ENCODE peak calls at places on chromosome X, in nine cellular contexts. C is OCI-LY7, S is GM23338, W is HCT116, V is PC-3, F is neural progenitor cell, P is hepatocyte, X is GM23248, D is SK-N-SH. B is an unnamed sample.

GRCh38 chrX:13033193-13033592 is 11.2 kb downstream of the FAM9C start:
- DNase-seq in D (no peak), S (no peak), V (no peak), P (no peak), X (no peak), F (no peak), W (no peak), C (no peak), B (no peak)

GRCh38 chrX:16671005-16671404 is 21.0 kb downstream of the S100G start:
- DNase-seq in V (peak), F (peak), P (peak), C (peak), X (peak), D (peak), S (peak), W (peak), B (peak)

GRCh38 chrX:138925330-138925729 is 213.8 kb upstream of the FGF13 start:
- DNase-seq in F (no peak), C (no peak), V (peak), W (no peak), P (peak), S (no peak), X (peak), D (no peak), B (no peak)

GRCh38 chrX:22136711-22137110 is 104.6 kb downstream of the PHEX start:
- DNase-seq in V (no peak), D (no peak), S (no peak), C (no peak), X (no peak), F (no peak), P (no peak), W (no peak), B (no peak)

GRCh38 chrX:34879361-34879760 is 63.2 kb upstream of the FAM47B start:
- DNase-seq in F (no peak), X (no peak), S (no peak), D (no peak), C (no peak), P (no peak), W (no peak), V (peak), B (no peak)

GRCh38 chrX:133670394-133670793 is 255.1 kb upstream of the GPC4 start:
- DNase-seq in D (peak), C (peak), W (peak), V (peak), S (peak), X (peak), P (peak), F (peak), B (peak)

GRCh38 chrX:117215683-117216082 is 752.9 kb upstream of the CT83 start:
- DNase-seq in P (no peak), D (no peak), X (no peak), S (no peak), W (no peak), F (no peak), V (no peak), C (no peak), B (no peak)

GRCh38 chrX:15790766-15791380 is 589 bp downstream of the ZRSR2 start:
- DNase-seq in X (peak), D (peak), V (peak), W (no peak), F (no peak), S (no peak), P (peak), C (peak), B (no peak)

GRCh38 chrX:100863326-100863854 is 10.8 kb downstream of the NOX1 start:
- DNase-seq in S (no peak), D (no peak), F (no peak), V (no peak), P (peak), W (no peak), C (no peak), X (no peak), B (no peak)

DNA sequence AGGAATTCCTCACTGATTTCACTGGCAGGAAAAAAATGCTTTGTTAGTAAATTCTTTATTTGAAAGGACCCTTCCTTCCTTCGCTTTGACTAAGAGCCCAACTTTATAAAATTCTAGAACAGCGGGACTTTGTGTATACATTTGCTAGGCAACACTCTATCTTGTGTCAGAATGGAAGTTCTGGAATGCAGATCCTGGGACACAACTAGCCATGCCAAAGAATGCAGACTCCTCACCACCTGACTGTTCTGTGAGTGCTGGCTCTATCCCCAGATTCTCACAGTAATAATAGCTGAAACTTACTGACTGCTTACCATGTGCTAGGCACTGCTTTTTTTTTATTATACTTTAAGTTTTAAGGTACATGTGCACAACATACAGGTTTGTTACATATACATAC is 73.3 kb upstream of the ZDHHC15 start:
- DNase-seq in W (no peak), X (peak), V (no peak), S (peak), D (no peak), P (no peak), F (no peak), C (no peak), B (no peak)
- TF ChIP-seq EZH2phosphoT487 in W (no peak), X (no peak), V (no peak), S (no peak), D (no peak), P (no peak), F (no peak), C (no peak), B (no peak)

GRCh38 chrX:152154050-152154449 is 15.7 kb upstream of the MAGEA10 start:
- DNase-seq in C (no peak), F (no peak), W (no peak), S (no peak), X (no peak), V (no peak), P (no peak), D (no peak), B (no peak)

GRCh38 chrX:152149648-152150047 is 11.3 kb upstream of the MAGEA10 start:
- DNase-seq in F (no peak), C (no peak), W (no peak), V (no peak), D (no peak), S (no peak), X (no peak), P (no peak), B (no peak)
- H3K27ac ChIP-seq in F (no peak), C (no peak), W (no peak), V (no peak), D (no peak), S (no peak), X (no peak), P (no peak), B (no peak)

DNA sequence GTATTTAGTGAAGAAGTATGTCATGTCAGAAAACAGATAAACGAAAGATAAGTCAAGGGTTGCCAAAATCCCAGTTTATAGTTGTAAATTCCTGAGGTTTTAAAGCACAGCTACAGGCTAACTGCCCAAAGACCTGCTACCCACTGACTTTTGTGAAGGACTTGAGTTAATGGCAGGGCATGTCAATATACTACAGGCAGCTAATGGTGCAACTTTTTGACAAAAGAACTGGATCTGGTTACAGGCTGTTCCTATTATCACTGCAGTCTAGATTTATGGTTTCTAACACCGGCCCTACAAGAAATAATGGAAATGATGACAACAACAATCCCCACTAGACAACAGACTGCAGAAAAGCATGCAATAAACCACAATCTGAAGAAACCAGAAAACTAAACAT is 6.4 kb downstream of the SCML2 start:
- DNase-seq in D (no peak), F (no peak), X (no peak), S (no peak), C (no peak), V (peak), W (no peak), P (no peak), B (peak)
- TF ChIP-seq EZH2phosphoT487 in D (no peak), F (no peak), X (no peak), S (no peak), C (no peak), V (no peak), W (no peak), P (no peak), B (no peak)

GRCh38 chrX:134840370-134840769 is 150.4 kb upstream of the SMIM10 start:
- DNase-seq in V (peak), P (no peak), X (no peak), D (no peak), S (no peak), F (no peak), W (no peak), C (no peak), B (no peak)

DNA sequence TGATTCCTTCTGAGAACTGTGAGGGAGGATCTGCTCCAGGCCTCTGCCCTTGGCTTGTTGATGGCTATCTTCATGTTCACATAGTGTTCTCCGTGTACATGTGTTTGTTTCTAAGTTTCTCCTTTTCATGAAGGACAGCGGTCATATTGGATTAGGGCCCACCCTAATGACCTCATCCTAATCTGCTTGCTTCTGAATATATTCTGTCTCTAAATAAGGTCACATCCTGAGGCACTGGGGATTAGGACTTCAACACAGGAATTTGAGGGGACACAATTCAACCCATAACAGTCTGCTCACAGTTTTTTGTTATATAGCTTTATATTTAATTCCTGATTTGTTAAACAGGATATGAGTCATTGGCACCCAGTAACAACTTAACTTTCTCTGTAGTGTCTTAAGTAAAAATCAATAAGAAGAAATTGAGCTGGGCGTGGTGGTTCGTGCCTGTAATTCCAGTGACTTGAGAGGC is 154.3 kb upstream of the SMIM10 start:
- DNase-seq in X (peak), V (peak), W (peak), D (no peak), F (no peak), S (no peak), C (no peak), P (no peak), B (no peak)
- H3K27ac ChIP-seq in X (no peak), V (peak), W (peak), D (no peak), F (no peak), S (no peak), C (no peak), P (no peak), B (no peak)

B was measured in MM.1S.